ENCODE peak calls at places on chromosome 1, in seven cellular contexts. P is HT1080; O is caudate nucleus; E is activated T-cell treated with anti-CD3 and anti-CD28 coated beads for 1 hour; X is stimulated activated CD4-positive, alpha-beta T cell treated with anti-CD3 and anti-CD28 coated beads, Interleukin-12 subunit alpha, Interleukin-12 subunit beta, amount 100 ng/mL, for 24 hours; F is activated CD4-positive, alpha-beta T cell treated with anti-CD3 and anti-CD28 coated beads, Interleukin-2, amount 10 ng/mL, durations not matched to agents 7 days and 5 days; C is heart left ventricle. I is an unnamed sample.

GRCh38 chr1:221816899-221817298 is 75.0 kb upstream of the DUSP10 start:
- DNase-seq in P (peak; percentile 87), O (no peak), E (no peak), X (no peak), F (no peak), C (no peak), I (no peak)

GRCh38 chr1:1779691-1780597 is 1.7 kb upstream of the NADK start:
- DNase-seq in P (peak; percentile 63), O (peak; percentile 27), E (peak; percentile 33), X (no peak), F (peak; percentile 82), C (peak; percentile 33), I (peak; percentile 75)

GRCh38 chr1:40132383-40133121 is 28.6 kb upstream of the RLF start:
- DNase-seq in P (no peak), O (no peak), E (no peak), X (no peak), F (no peak), C (no peak), I (no peak)

GRCh38 chr1:234998174-234998741 is 130.4 kb downstream of the TOMM20 start:
- DNase-seq in P (peak; percentile 88), O (no peak), E (no peak), X (no peak), F (no peak), C (peak; percentile 57), I (no peak)

GRCh38 chr1:53260631-53261247 is 22.4 kb upstream of the MAGOH start:
- DNase-seq in P (no peak), O (no peak), E (no peak), X (no peak), F (no peak), C (no peak), I (no peak)

GRCh38 chr1:61741682-61742619 is at the start of gene PATJ:
- DNase-seq in P (no peak), O (peak; percentile 37), E (peak; percentile 55), X (peak; percentile 24), F (peak; percentile 58), C (peak; percentile 64), I (no peak)

GRCh38 chr1:203440780-203441179 is 34.8 kb upstream of the PRELP start:
- DNase-seq in P (peak; percentile 63), O (peak; percentile 29), E (no peak), X (no peak), F (no peak), C (peak; percentile 70), I (no peak)

GRCh38 chr1:82086739-82087138 is 286.0 kb downstream of the ADGRL2 start:
- DNase-seq in P (peak; percentile 71), O (no peak), E (no peak), X (no peak), F (no peak), C (no peak), I (no peak)

GRCh38 chr1:178954937-178955336 is 70.8 kb upstream of the FAM20B start:
- DNase-seq in P (no peak), O (no peak), E (no peak), X (no peak), F (no peak), C (no peak), I (no peak)

GRCh38 chr1:219281834-219282233 is 108.2 kb downstream of the LYPLAL1 start:
- DNase-seq in P (no peak), O (no peak), E (no peak), X (no peak), F (no peak), C (no peak), I (no peak)

GRCh38 chr1:31354266-31354665 is 18.6 kb downstream of the FABP3 start:
- DNase-seq in P (no peak), O (no peak), E (no peak), X (no peak), F (no peak), C (no peak), I (no peak)

GRCh38 chr1:209123601-209124000 is 459.9 kb upstream of the CAMK1G start:
- DNase-seq in P (no peak), O (no peak), E (no peak), X (no peak), F (no peak), C (no peak), I (no peak)

GRCh38 chr1:18647681-18648214 is 17.1 kb downstream of the PAX7 start:
- DNase-seq in P (no peak), O (no peak), E (no peak), X (no peak), F (no peak), C (no peak), I (no peak)

GRCh38 chr1:28848408-28848807 is 36.4 kb downstream of the OPRD1 start:
- DNase-seq in P (no peak), O (no peak), E (no peak), X (no peak), F (no peak), C (no peak), I (no peak)

GRCh38 chr1:248807067-248807737 is 18.5 kb downstream of the SH3BP5L start:
- DNase-seq in P (peak; percentile 32), O (peak; percentile 42), E (peak; percentile 42), X (no peak), F (peak; percentile 68), C (peak; percentile 46), I (peak; percentile 38)

GRCh38 chr1:168512864-168513595 is 30.8 kb downstream of the XCL2 start:
- DNase-seq in P (no peak), O (no peak), E (no peak), X (no peak), F (peak; percentile 67), C (no peak), I (peak; percentile 78)

GRCh38 chr1:231699769-231700168 is 73.2 kb downstream of the DISC1 start:
- DNase-seq in P (peak; percentile 33), O (no peak), E (no peak), X (no peak), F (no peak), C (no peak), I (no peak)

GRCh38 chr1:164637461-164638375 is 78.7 kb downstream of the PBX1 start:
- DNase-seq in P (peak; percentile 72), O (no peak), E (no peak), X (no peak), F (no peak), C (peak; percentile 56), I (no peak)

GRCh38 chr1:12486401-12487005 is 131.5 kb downstream of the DHRS3 start:
- DNase-seq in P (no peak), O (no peak), E (no peak), X (no peak), F (no peak), C (no peak), I (no peak)

GRCh38 chr1:41412748-41413147 is 51.5 kb downstream of the FOXO6 start:
- DNase-seq in P (no peak), O (no peak), E (no peak), X (no peak), F (no peak), C (no peak), I (no peak)

GRCh38 chr1:106055900-106056299 is 1000.6 kb upstream of the PRMT6 start:
- DNase-seq in P (peak; percentile 0), O (no peak), E (no peak), X (no peak), F (no peak), C (peak; percentile 18), I (no peak)

GRCh38 chr1:90417139-90417538 is 300.0 kb downstream of the BARHL2 start:
- DNase-seq in P (peak; percentile 26), O (no peak), E (no peak), X (no peak), F (no peak), C (no peak), I (no peak)

GRCh38 chr1:51231121-51231520 is 5.0 kb upstream of the RNF11 start:
- DNase-seq in P (peak; percentile 33), O (no peak), E (no peak), X (no peak), F (no peak), C (no peak), I (no peak)

GRCh38 chr1:239467688-239468087 is 81.3 kb downstream of the CHRM3 start:
- DNase-seq in P (no peak), O (no peak), E (no peak), X (no peak), F (no peak), C (no peak), I (no peak)

GRCh38 chr1:220841293-220841692 is 38.0 kb upstream of the HLX start:
- DNase-seq in P (no peak), O (no peak), E (no peak), X (no peak), F (no peak), C (no peak), I (no peak)

GRCh38 chr1:18849252-18849651 is 10.2 kb downstream of the TAS1R2 start:
- DNase-seq in P (no peak), O (no peak), E (no peak), X (no peak), F (no peak), C (no peak), I (no peak)

GRCh38 chr1:41733021-41733420 is 185.7 kb downstream of the HIVEP3 start:
- DNase-seq in P (no peak), O (no peak), E (no peak), X (no peak), F (no peak), C (no peak), I (no peak)

GRCh38 chr1:199948587-199949280 is 78.8 kb upstream of the NR5A2 start:
- DNase-seq in P (peak; percentile 19), O (no peak), E (no peak), X (no peak), F (no peak), C (no peak), I (peak; percentile 8)

GRCh38 chr1:228162286-228163003 is 3.2 kb upstream of the IBA57 start:
- DNase-seq in P (no peak), O (no peak), E (no peak), X (no peak), F (no peak), C (peak; percentile 77), I (no peak)

GRCh38 chr1:31859719-31860118 is 43.9 kb upstream of the SPOCD1 start:
- DNase-seq in P (no peak), O (no peak), E (no peak), X (no peak), F (no peak), C (no peak), I (no peak)

GRCh38 chr1:43432171-43432860 is 21.4 kb downstream of the HYI start:
- DNase-seq in P (no peak), O (no peak), E (no peak), X (no peak), F (no peak), C (no peak), I (no peak)

GRCh38 chr1:92486251-92487077 is at the start of gene GFI1:
- DNase-seq in P (no peak), O (no peak), E (peak; percentile 33), X (peak; percentile 53), F (peak; percentile 73), C (peak; percentile 11), I (peak; percentile 44)

GRCh38 chr1:56002272-56002671 is 577.1 kb downstream of the PLPP3 start:
- DNase-seq in P (no peak), O (no peak), E (no peak), X (no peak), F (no peak), C (no peak), I (no peak)

GRCh38 chr1:228338521-228339051 is 68.0 kb downstream of the TRIM11 start:
- DNase-seq in P (no peak), O (no peak), E (no peak), X (no peak), F (no peak), C (no peak), I (no peak)

GRCh38 chr1:154014154-154014910 is 23.8 kb downstream of the RPS27 start:
- DNase-seq in P (peak; percentile 36), O (no peak), E (no peak), X (no peak), F (no peak), C (no peak), I (no peak)

GRCh38 chr1:112722601-112723510 is 7.7 kb upstream of the PPM1J start:
- DNase-seq in P (no peak), O (no peak), E (no peak), X (no peak), F (no peak), C (no peak), I (no peak)

GRCh38 chr1:1304331-1305299 is 3.1 kb downstream of the ACAP3 start:
- DNase-seq in P (no peak), O (peak; percentile 87), E (no peak), X (no peak), F (no peak), C (peak; percentile 87), I (no peak)

GRCh38 chr1:25796807-25797458 is 3.1 kb upstream of the SELENON start:
- DNase-seq in P (peak; percentile 67), O (peak; percentile 72), E (peak; percentile 92), X (peak; percentile 67), F (peak; percentile 86), C (peak; percentile 82), I (peak; percentile 78)